ENCODE peak calls at places on chromosomes 3 and 15, in eight cellular contexts. C, U, J, F, X, W, G and M are unnamed samples.

GRCh38 chr3:133943639-133944131 is 48.0 kb upstream of the RAB6B start:
- DNase-seq in C (peak), U (no peak), J (no peak), F (no peak), X (no peak), W (peak), G (no peak), M (peak)

GRCh38 chr3:85167576-85167975 is 208.8 kb downstream of the CADM2 start:
- DNase-seq in C (no peak), U (no peak), J (no peak), F (no peak), X (no peak), W (no peak), G (no peak), M (no peak)

GRCh38 chr15:27059610-27060202 is 88.7 kb downstream of the GABRG3 start:
- DNase-seq in C (no peak), U (no peak), J (no peak), F (no peak), X (peak), W (no peak), G (no peak), M (peak)

GRCh38 chr3:196739671-196740475 is at the start of gene PAK2:
- DNase-seq in C (peak), U (peak), J (peak), F (peak), X (peak), W (peak), G (peak), M (peak)

GRCh38 chr3:163327086-163327485 is 1751.2 kb downstream of the SI start:
- DNase-seq in C (no peak), U (no peak), J (no peak), F (no peak), X (no peak), W (no peak), G (no peak), M (no peak)

GRCh38 chr15:27492021-27492621 is 521.1 kb downstream of the GABRG3 start:
- DNase-seq in C (no peak), U (no peak), J (no peak), F (no peak), X (peak), W (no peak), G (no peak), M (no peak)

GRCh38 chr3:133479895-133480669 is 80.2 kb downstream of the BFSP2 start:
- DNase-seq in C (no peak), U (no peak), J (no peak), F (no peak), X (no peak), W (no peak), G (no peak), M (no peak)

GRCh38 chr15:61047783-61048182 is 181.3 kb downstream of the RORA start:
- DNase-seq in C (no peak), U (no peak), J (no peak), F (no peak), X (no peak), W (no peak), G (no peak), M (no peak)

GRCh38 chr3:171829841-171830559 is 13.1 kb upstream of the TMEM212 start:
- DNase-seq in C (peak), U (peak), J (peak), F (peak), X (peak), W (peak), G (peak), M (peak)

GRCh38 chr3:22724439-22724838 is 478.7 kb upstream of the UBE2E2 start:
- DNase-seq in C (no peak), U (no peak), J (no peak), F (no peak), X (no peak), W (no peak), G (no peak), M (no peak)

GRCh38 chr3:41688595-41689380 is 273.1 kb downstream of the ULK4 start:
- DNase-seq in C (no peak), U (no peak), J (no peak), F (no peak), X (no peak), W (no peak), G (no peak), M (no peak)

GRCh38 chr3:108437439-108437838 is 73.0 kb downstream of the MYH15 start:
- DNase-seq in C (peak), U (no peak), J (no peak), F (no peak), X (peak), W (no peak), G (no peak), M (no peak)

GRCh38 chr15:68650901-68651709 is 72.3 kb downstream of the CORO2B start:
- DNase-seq in C (peak), U (no peak), J (peak), F (peak), X (peak), W (peak), G (no peak), M (peak)

GRCh38 chr15:84894743-84895425 is 10.4 kb downstream of the SLC28A1 start:
- DNase-seq in C (no peak), U (no peak), J (no peak), F (no peak), X (no peak), W (peak), G (no peak), M (no peak)

GRCh38 chr3:122890077-122890484 is 95.2 kb downstream of the SLC49A4 start:
- DNase-seq in C (no peak), U (peak), J (no peak), F (peak), X (peak), W (no peak), G (no peak), M (no peak)

GRCh38 chr3:184540777-184541681 is 20.6 kb upstream of the EPHB3 start:
- DNase-seq in C (peak), U (no peak), J (peak), F (peak), X (peak), W (peak), G (peak), M (peak)

GRCh38 chr3:194003128-194004057 is 132.6 kb upstream of the HES1 start:
- DNase-seq in C (peak), U (peak), J (peak), F (peak), X (peak), W (peak), G (peak), M (peak)
- TF ChIP-seq POLR2A in C (no peak), U (peak), J (peak), F (no peak), X (peak), W (no peak), G (peak), M (no peak)

GRCh38 chr15:63484433-63484832 is 20.0 kb upstream of the USP3 start:
- DNase-seq in C (no peak), U (no peak), J (no peak), F (no peak), X (no peak), W (no peak), G (no peak), M (no peak)

GRCh38 chr15:63481105-63481810 is 23.1 kb upstream of the USP3 start:
- DNase-seq in C (no peak), U (no peak), J (no peak), F (no peak), X (no peak), W (no peak), G (no peak), M (no peak)

GRCh38 chr15:63483521-63484371 is 20.6 kb upstream of the USP3 start:
- DNase-seq in C (no peak), U (no peak), J (no peak), F (no peak), X (no peak), W (no peak), G (no peak), M (no peak)

GRCh38 chr15:63480441-63480821 is 24.0 kb upstream of the USP3 start:
- DNase-seq in C (no peak), U (no peak), J (no peak), F (no peak), X (no peak), W (no peak), G (no peak), M (no peak)

DNA sequence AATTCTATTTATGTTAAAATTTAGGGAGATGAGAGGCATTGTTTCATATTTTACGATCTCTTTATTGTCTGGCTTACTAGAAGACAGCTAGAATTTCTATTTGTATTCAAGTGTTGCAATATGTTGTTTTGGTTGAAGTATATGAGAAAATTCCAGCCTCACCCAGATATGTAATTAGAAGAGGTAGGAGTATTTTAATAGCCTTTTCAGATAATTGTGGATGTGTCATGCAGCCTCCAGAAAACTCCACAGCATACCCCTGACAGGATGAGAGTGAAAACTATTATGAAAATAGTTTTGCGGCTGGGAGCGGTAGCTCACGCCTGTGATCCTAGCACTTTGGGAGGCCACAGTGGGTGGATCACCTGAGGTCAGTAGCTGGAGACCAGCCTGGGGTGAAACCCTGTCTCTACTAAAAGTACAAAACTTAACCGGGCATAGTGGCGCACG is 21.5 kb upstream of the USP3 start:
- DNase-seq in C (no peak), U (no peak), J (no peak), F (no peak), X (no peak), W (no peak), G (no peak), M (no peak)
- TF ChIP-seq POLR2A in C (no peak), U (no peak), J (no peak), F (no peak), X (no peak), W (no peak), G (no peak), M (no peak)

GRCh38 chr3:101850327-101851048 is 1.2 kb downstream of the NFKBIZ start:
- DNase-seq in C (no peak), U (no peak), J (peak), F (no peak), X (no peak), W (no peak), G (no peak), M (peak)
- TF ChIP-seq POLR2A in C (no peak), U (peak), J (no peak), F (no peak), X (no peak), W (no peak), G (no peak), M (no peak)

GRCh38 chr15:75843618-75844610 is 667 bp downstream of the UBE2Q2 start:
- DNase-seq in C (peak), U (peak), J (peak), F (peak), X (peak), W (peak), G (peak), M (peak)
- TF ChIP-seq POLR2A in C (no peak), U (peak), J (no peak), F (no peak), X (no peak), W (no peak), G (no peak), M (peak)

GRCh38 chr3:12831582-12831866 is 9.8 kb downstream of the RPL32 start:
- DNase-seq in C (no peak), U (no peak), J (no peak), F (no peak), X (no peak), W (no peak), G (no peak), M (no peak)

GRCh38 chr3:12832350-12833225 is 8.8 kb downstream of the RPL32 start:
- DNase-seq in C (no peak), U (no peak), J (no peak), F (no peak), X (no peak), W (peak), G (no peak), M (no peak)

GRCh38 chr3:12835005-12835665 is 6.2 kb downstream of the RPL32 start:
- DNase-seq in C (no peak), U (no peak), J (no peak), F (no peak), X (no peak), W (peak), G (no peak), M (no peak)

GRCh38 chr3:12830785-12831581 is 10.4 kb downstream of the RPL32 start:
- DNase-seq in C (no peak), U (no peak), J (no peak), F (no peak), X (no peak), W (no peak), G (no peak), M (no peak)

GRCh38 chr3:12833226-12834161 is 7.9 kb downstream of the RPL32 start:
- DNase-seq in C (no peak), U (no peak), J (no peak), F (no peak), X (no peak), W (peak), G (no peak), M (no peak)
- TF ChIP-seq POLR2A in C (no peak), U (no peak), J (no peak), F (no peak), X (no peak), W (no peak), G (no peak), M (peak)

DNA sequence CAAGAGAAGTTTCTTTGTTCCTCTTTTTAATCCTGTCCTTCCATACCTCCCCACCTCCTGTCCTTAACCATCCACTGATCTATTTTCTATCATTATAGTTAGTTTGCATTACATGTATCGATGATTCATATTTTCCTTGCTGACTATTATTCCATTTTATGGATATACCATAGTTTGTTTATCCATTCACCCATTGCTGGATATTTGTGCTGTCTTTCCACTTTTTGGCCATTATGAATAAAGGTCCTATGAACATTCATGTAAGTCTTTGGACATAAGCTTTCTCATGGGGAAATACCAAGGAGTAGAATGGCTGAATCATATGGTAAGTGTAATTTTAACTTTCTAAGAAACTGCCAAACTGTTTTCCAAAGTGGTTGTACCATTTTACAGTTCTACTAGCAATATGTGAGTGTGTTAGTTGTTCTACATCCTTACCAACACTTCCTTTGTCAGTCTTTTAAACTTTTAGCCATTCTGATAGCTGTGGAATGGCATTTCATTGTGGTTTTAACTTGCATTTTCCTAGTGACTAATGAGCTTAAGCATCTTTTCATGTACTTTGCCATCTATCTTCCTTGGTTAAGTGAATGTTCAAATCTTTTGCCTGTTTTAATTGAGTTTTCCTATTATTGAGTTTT is 11.7 kb downstream of the ATP6V1A start:
- DNase-seq in C (no peak), U (no peak), J (no peak), F (no peak), X (no peak), W (no peak), G (no peak), M (no peak)
- TF ChIP-seq POLR2A in C (no peak), U (no peak), J (no peak), F (no peak), X (no peak), W (no peak), G (no peak), M (no peak)

DNA sequence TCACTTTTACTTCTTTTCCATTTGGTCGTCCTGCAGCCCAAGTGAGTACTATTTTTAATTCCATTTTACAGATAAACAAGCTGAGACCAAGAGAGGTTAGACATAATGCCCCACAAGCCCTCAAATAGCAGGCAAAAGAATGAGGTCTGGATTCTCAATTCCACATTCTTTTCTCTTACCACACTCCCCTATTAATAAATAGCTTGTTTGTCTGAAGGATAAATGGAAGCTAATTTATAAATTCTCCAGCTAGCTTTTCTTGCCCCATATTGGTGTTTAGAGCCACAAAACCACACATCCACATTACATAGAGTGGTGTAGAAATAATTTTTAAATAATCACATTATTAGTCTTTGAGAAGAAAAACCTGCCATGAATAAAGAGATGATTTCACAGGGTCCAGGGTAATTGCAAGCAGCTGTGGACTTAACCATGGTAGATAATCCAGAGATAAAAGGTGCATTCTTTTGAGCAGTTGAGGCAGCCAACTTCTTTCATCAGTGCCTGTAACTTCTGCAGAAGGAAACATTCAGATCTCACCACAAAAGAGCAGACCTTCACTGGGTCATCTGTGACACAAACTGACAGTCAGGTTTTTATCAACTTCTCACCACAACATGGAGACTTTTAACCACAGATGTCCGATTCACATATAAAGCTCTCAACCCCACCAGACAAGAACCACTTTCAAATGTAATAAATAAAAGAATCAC is 313.4 kb upstream of the STT3B start:
- DNase-seq in C (no peak), U (no peak), J (no peak), F (no peak), X (no peak), W (no peak), G (no peak), M (no peak)
- TF ChIP-seq POLR2A in C (no peak), U (no peak), J (no peak), F (no peak), X (no peak), W (no peak), G (no peak), M (no peak)